ENCODE peak calls at places on chromosome 6, in ten cellular contexts. W is GM04504; F is Right ventricle myocardium superior; D is NCI-H1694 treated with DMSO at 0.1 percent for 48 hours; R is activated CD8-positive, alpha-beta memory T cell treated with anti-CD3 and anti-CD28 coated beads, Interleukin-2, amount 50 U/mL, for 4 hours; T is frontal cortex; B is cortex of kidney; E is aorta; Z is RWPE1; K is NCI-H82. H is an unnamed sample.

GRCh38 chr6:5990776-5991175 is 15.9 kb downstream of the NRN1 start:
- DNase-seq in W (no peak), F (no peak), D (no peak), R (no peak), T (no peak), B (no peak), E (no peak), Z (no peak), K (no peak), H (no peak)

GRCh38 chr6:116564921-116565872 is 6.1 kb upstream of the RWDD1 start:
- DNase-seq in W (no peak), F (peak; percentile 56), D (no peak), R (peak; percentile 24), T (no peak), B (peak; percentile 40), E (peak; percentile 78), Z (no peak), K (no peak), H (no peak)

GRCh38 chr6:134347916-134348805 is 30.2 kb upstream of the SGK1 start:
- DNase-seq in W (no peak), F (peak; percentile 52), D (no peak), R (no peak), T (no peak), B (no peak), E (peak; percentile 81), Z (no peak), K (no peak), H (peak; percentile 56)

GRCh38 chr6:44435500-44435899 is 48.0 kb downstream of the CDC5L start:
- DNase-seq in W (no peak), F (no peak), D (no peak), R (no peak), T (no peak), B (no peak), E (no peak), Z (no peak), K (no peak), H (no peak)

GRCh38 chr6:140850438-140850837 is 1282.3 kb upstream of the GJE1 start:
- DNase-seq in W (no peak), F (no peak), D (no peak), R (no peak), T (no peak), B (no peak), E (no peak), Z (no peak), K (no peak), H (peak; percentile 24)

GRCh38 chr6:113449051-113449450 is 408.1 kb upstream of the MARCKS start:
- DNase-seq in W (no peak), F (no peak), D (no peak), R (no peak), T (no peak), B (no peak), E (no peak), Z (peak; percentile 19), K (no peak), H (peak; percentile 74)

GRCh38 chr6:113281014-113281810 is 575.9 kb upstream of the MARCKS start:
- DNase-seq in W (no peak), F (no peak), D (no peak), R (no peak), T (no peak), B (no peak), E (no peak), Z (no peak), K (no peak), H (no peak)

GRCh38 chr6:79557683-79558082 is 20.5 kb upstream of the LCA5 start:
- DNase-seq in W (no peak), F (no peak), D (no peak), R (no peak), T (no peak), B (no peak), E (no peak), Z (no peak), K (no peak), H (no peak)

GRCh38 chr6:120147218-120147871 is 797.8 kb upstream of the MAN1A1 start:
- DNase-seq in W (no peak), F (no peak), D (no peak), R (no peak), T (no peak), B (no peak), E (peak; percentile 23), Z (no peak), K (no peak), H (peak; percentile 11)

GRCh38 chr6:128710305-128710704 is 172.6 kb upstream of the LAMA2 start:
- DNase-seq in W (no peak), F (no peak), D (no peak), R (no peak), T (no peak), B (no peak), E (no peak), Z (no peak), K (no peak), H (no peak)

GRCh38 chr6:61977116-61977515 is 308.9 kb downstream of the KHDRBS2 start:
- DNase-seq in W (no peak), F (no peak), D (no peak), R (no peak), T (no peak), B (no peak), E (no peak), Z (no peak), K (no peak), H (no peak)

GRCh38 chr6:166168616-166169548 is 1.2 kb upstream of the TBXT start:
- DNase-seq in W (no peak), F (no peak), D (no peak), R (no peak), T (no peak), B (no peak), E (no peak), Z (no peak), K (no peak), H (no peak)

GRCh38 chr6:34157851-34158250 is 12.0 kb upstream of the GRM4 start:
- DNase-seq in W (no peak), F (no peak), D (no peak), R (peak; percentile 8), T (no peak), B (no peak), E (peak; percentile 66), Z (no peak), K (no peak), H (no peak)

GRCh38 chr6:47061631-47062300 is 19.6 kb upstream of the ADGRF1 start:
- DNase-seq in W (peak; percentile 11), F (peak; percentile 45), D (no peak), R (no peak), T (no peak), B (no peak), E (no peak), Z (no peak), K (no peak), H (peak; percentile 48)

GRCh38 chr6:63935732-63936131 is 300.1 kb downstream of the PHF3 start:
- DNase-seq in W (no peak), F (no peak), D (no peak), R (no peak), T (no peak), B (no peak), E (no peak), Z (no peak), K (no peak), H (no peak)

GRCh38 chr6:148720897-148721296 is 25.9 kb upstream of the UST start:
- DNase-seq in W (no peak), F (no peak), D (no peak), R (no peak), T (no peak), B (no peak), E (no peak), Z (no peak), K (no peak), H (no peak)

GRCh38 chr6:131825946-131826345 is 18.1 kb downstream of the ENPP1 start:
- DNase-seq in W (no peak), F (no peak), D (no peak), R (no peak), T (no peak), B (no peak), E (no peak), Z (no peak), K (no peak), H (no peak)

GRCh38 chr6:1746919-1747460 is 137.3 kb downstream of the FOXC1 start:
- DNase-seq in W (no peak), F (no peak), D (no peak), R (no peak), T (no peak), B (no peak), E (no peak), Z (no peak), K (no peak), H (no peak)

GRCh38 chr6:33008944-33009861 is at the start of gene HLA-DOA:
- DNase-seq in W (no peak), F (no peak), D (no peak), R (peak; percentile 59), T (no peak), B (no peak), E (no peak), Z (peak; percentile 42), K (peak; percentile 54), H (no peak)

GRCh38 chr6:88670369-88670768 is 293.0 kb downstream of the RNGTT start:
- DNase-seq in W (no peak), F (no peak), D (no peak), R (no peak), T (no peak), B (no peak), E (no peak), Z (no peak), K (no peak), H (no peak)

GRCh38 chr6:152184573-152185157 is 377.2 kb downstream of the ESR1 start:
- DNase-seq in W (no peak), F (no peak), D (no peak), R (no peak), T (no peak), B (no peak), E (no peak), Z (no peak), K (no peak), H (no peak)

H was measured in mammary epithelial cell.